ENCODE peak calls at places on chromosomes 6 and 20, in five cellular contexts. C is CD8-positive, alpha-beta memory T cell; I is AG08395; B is GF-D8; M is hypothalamus. Q is an unnamed sample.

GRCh38 chr20:37741055-37741454 is 47.2 kb downstream of the CTNNBL1 start:
- DNase-seq in C (no peak), I (no peak), B (no peak), M (no peak), Q (no peak)

GRCh38 chr20:22974354-22974753 is 60.8 kb upstream of the SSTR4 start:
- DNase-seq in C (no peak), I (no peak), B (no peak), M (no peak), Q (no peak)

GRCh38 chr6:139291813-139292619 is at the start of gene TXLNB:
- DNase-seq in C (peak), I (peak), B (peak), M (no peak), Q (peak)

GRCh38 chr6:43070028-43070632 is 6.0 kb upstream of the PTK7 start:
- DNase-seq in C (no peak), I (peak), B (peak), M (no peak), Q (peak)

GRCh38 chr6:143196525-143197225 is 136.0 kb downstream of the AIG1 start:
- DNase-seq in C (no peak), I (peak), B (no peak), M (no peak), Q (peak)

GRCh38 chr6:18148304-18149025 is 6.4 kb downstream of the TPMT start:
- DNase-seq in C (no peak), I (peak), B (no peak), M (no peak), Q (peak)

GRCh38 chr20:62352402-62353288 is 14.5 kb downstream of the LAMA5 start:
- DNase-seq in C (no peak), I (no peak), B (no peak), M (peak), Q (peak)

GRCh38 chr20:8129211-8129986 is 2.7 kb upstream of the PLCB1 start:
- DNase-seq in C (no peak), I (no peak), B (no peak), M (no peak), Q (no peak)

GRCh38 chr20:59024111-59024530 is 4.9 kb downstream of the TUBB1 start:
- DNase-seq in C (no peak), I (no peak), B (no peak), M (no peak), Q (no peak)

GRCh38 chr20:3374296-3374695 is 33.2 kb downstream of the DNAAF9 start:
- DNase-seq in C (no peak), I (no peak), B (no peak), M (no peak), Q (peak)

Q was measured in fibroblast of gingiva.